ENCODE peak calls at places on chromosome X, in nine cellular contexts. B is RWPE2, G is epithelial cell of proximal tubule, D is AG04449, M is kidney, X is fibroblast of the aortic adventitia, A is natural killer cell, K is vagina, V is AG09309. W is an unnamed sample.

GRCh38 chrX:153539171-153539978 is 21.9 kb downstream of the ATP2B3 start:
- DNase-seq in B (no peak), G (no peak), D (no peak), M (peak), X (peak), A (peak), K (no peak), V (no peak), W (peak)

GRCh38 chrX:135421932-135422809 is at the start of gene SMIM10L2A:
- DNase-seq in B (no peak), G (no peak), D (no peak), M (peak), X (no peak), A (no peak), K (no peak), V (no peak), W (no peak)

GRCh38 chrX:66914082-66914481 is 275.2 kb upstream of the EDA2R start:
- DNase-seq in B (no peak), G (peak), D (no peak), M (no peak), X (no peak), A (no peak), K (no peak), V (no peak), W (no peak)

GRCh38 chrX:29858714-29859113 is 356.6 kb upstream of the MAGEB2 start:
- DNase-seq in B (no peak), G (no peak), D (no peak), M (no peak), X (peak), A (no peak), K (no peak), V (no peak), W (no peak)

GRCh38 chrX:67613366-67613765 is 69.5 kb downstream of the AR start:
- DNase-seq in B (no peak), G (no peak), D (no peak), M (no peak), X (no peak), A (no peak), K (no peak), V (no peak), W (no peak)

GRCh38 chrX:17643528-17643927 is 93.8 kb upstream of the SCML1 start:
- DNase-seq in B (no peak), G (no peak), D (no peak), M (no peak), X (no peak), A (no peak), K (no peak), V (no peak), W (no peak)

GRCh38 chrX:53362439-53362838 is 60.0 kb downstream of the SMC1A start:
- DNase-seq in B (no peak), G (no peak), D (no peak), M (no peak), X (no peak), A (no peak), K (no peak), V (no peak), W (no peak)

GRCh38 chrX:15953801-15954200 is 99.2 kb upstream of the AP1S2 start:
- DNase-seq in B (no peak), G (no peak), D (no peak), M (no peak), X (no peak), A (no peak), K (no peak), V (no peak), W (no peak)

GRCh38 chrX:68498044-68498507 is 775 bp upstream of the YIPF6 start:
- DNase-seq in B (no peak), G (no peak), D (no peak), M (no peak), X (no peak), A (no peak), K (no peak), V (no peak), W (no peak)

GRCh38 chrX:34805951-34806350 is 136.6 kb upstream of the FAM47B start:
- DNase-seq in B (no peak), G (no peak), D (no peak), M (no peak), X (no peak), A (no peak), K (no peak), V (no peak), W (no peak)

GRCh38 chrX:13069771-13070410 is 25.5 kb upstream of the FAM9C start:
- DNase-seq in B (no peak), G (no peak), D (no peak), M (no peak), X (no peak), A (no peak), K (no peak), V (no peak), W (no peak)

GRCh38 chrX:6226646-6227444 is 1.8 kb downstream of the NLGN4X start:
- DNase-seq in B (no peak), G (no peak), D (no peak), M (peak), X (no peak), A (no peak), K (no peak), V (no peak), W (peak)

GRCh38 chrX:111505783-111506182 is 5.7 kb upstream of the SERTM2 start:
- DNase-seq in B (no peak), G (no peak), D (no peak), M (no peak), X (no peak), A (no peak), K (no peak), V (no peak), W (no peak)

GRCh38 chrX:119410027-119410819 is 11.1 kb downstream of the SLC25A43 start:
- DNase-seq in B (peak), G (no peak), D (peak), M (no peak), X (peak), A (no peak), K (no peak), V (peak), W (no peak)

GRCh38 chrX:110454336-110454735 is 95.7 kb downstream of the RTL9 start:
- DNase-seq in B (no peak), G (no peak), D (no peak), M (no peak), X (no peak), A (no peak), K (no peak), V (no peak), W (no peak)

GRCh38 chrX:56762707-56763555 is 33.9 kb downstream of the NBDY start:
- DNase-seq in B (no peak), G (no peak), D (no peak), M (peak), X (no peak), A (no peak), K (peak), V (no peak), W (no peak)

GRCh38 chrX:43861750-43862149 is 20.5 kb downstream of the MAOB start:
- DNase-seq in B (no peak), G (peak), D (no peak), M (no peak), X (no peak), A (no peak), K (no peak), V (no peak), W (no peak)

GRCh38 chrX:18873189-18873791 is 110.6 kb downstream of the PHKA2 start:
- DNase-seq in B (no peak), G (no peak), D (no peak), M (no peak), X (peak), A (no peak), K (no peak), V (peak), W (no peak)

GRCh38 chrX:30489323-30489722 is 88.2 kb downstream of the TASL start:
- DNase-seq in B (no peak), G (no peak), D (no peak), M (no peak), X (no peak), A (no peak), K (no peak), V (no peak), W (no peak)

GRCh38 chrX:38654302-38654701 is 93.0 kb downstream of the TSPAN7 start:
- DNase-seq in B (no peak), G (no peak), D (no peak), M (no peak), X (peak), A (no peak), K (no peak), V (no peak), W (no peak)

GRCh38 chrX:70969635-70970481 is 39.0 kb upstream of the SLC7A3 start:
- DNase-seq in B (no peak), G (no peak), D (no peak), M (no peak), X (no peak), A (no peak), K (no peak), V (no peak), W (no peak)

GRCh38 chrX:22116585-22117546 is 84.7 kb downstream of the PHEX start:
- DNase-seq in B (no peak), G (no peak), D (no peak), M (no peak), X (no peak), A (no peak), K (no peak), V (no peak), W (no peak)

GRCh38 chrX:42615161-42615563 is 162.8 kb downstream of the PPP1R2C start:
- DNase-seq in B (no peak), G (no peak), D (no peak), M (no peak), X (no peak), A (no peak), K (no peak), V (no peak), W (no peak)

GRCh38 chrX:73855546-73855945 is 292.5 kb downstream of the CHIC1 start:
- DNase-seq in B (no peak), G (no peak), D (peak), M (no peak), X (peak), A (peak), K (no peak), V (peak), W (peak)

GRCh38 chrX:154458116-154458953 is at the start of gene PLXNA3:
- DNase-seq in B (no peak), G (no peak), D (no peak), M (no peak), X (no peak), A (peak), K (no peak), V (no peak), W (peak)

GRCh38 chrX:16797358-16797757 is 11.1 kb downstream of the TXLNG start:
- DNase-seq in B (no peak), G (no peak), D (no peak), M (no peak), X (peak), A (no peak), K (no peak), V (no peak), W (no peak)

GRCh38 chrX:136147966-136148365 is 633 bp downstream of the FHL1 start:
- DNase-seq in B (no peak), G (no peak), D (no peak), M (peak), X (no peak), A (no peak), K (no peak), V (no peak), W (no peak)

GRCh38 chrX:45322382-45322781 is 121.7 kb upstream of the DIPK2B start:
- DNase-seq in B (no peak), G (peak), D (peak), M (no peak), X (peak), A (no peak), K (no peak), V (peak), W (no peak)

GRCh38 chrX:51743179-51743957 is at the start of gene GSPT2:
- DNase-seq in B (peak), G (no peak), D (peak), M (peak), X (peak), A (peak), K (no peak), V (peak), W (peak)

GRCh38 chrX:113059714-113060113 is 219.1 kb upstream of the AMOT start:
- DNase-seq in B (no peak), G (no peak), D (no peak), M (no peak), X (no peak), A (no peak), K (no peak), V (no peak), W (no peak)

DNA sequence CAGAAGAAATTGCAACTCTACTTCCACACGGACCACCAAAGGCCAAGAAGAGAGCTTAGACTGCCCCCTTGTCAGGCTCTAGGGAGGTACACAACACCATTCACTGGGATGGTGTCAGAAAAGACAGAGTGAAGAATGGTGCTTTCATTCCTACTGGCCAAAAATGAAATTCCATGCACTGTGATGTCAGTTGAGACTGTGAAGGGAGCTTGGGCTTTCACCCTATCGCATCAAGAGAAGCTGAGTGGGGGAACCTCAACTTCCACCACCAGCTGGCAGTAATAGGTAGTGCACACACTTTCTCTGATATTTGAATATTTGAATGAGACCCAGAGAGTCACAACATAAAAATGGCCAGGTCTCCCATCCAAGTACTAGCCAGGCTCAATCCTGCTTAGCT is 65.9 kb downstream of the ZNF711 start:
- DNase-seq in B (no peak), G (no peak), D (no peak), M (no peak), X (no peak), A (no peak), K (no peak), V (no peak), W (no peak)
- TF ChIP-seq CTCF in B (no peak), G (peak), D (no peak), M (no peak), X (no peak), A (no peak), K (no peak), V (no peak), W (peak)

GRCh38 chrX:98379134-98379533 is 1495.4 kb downstream of the RPA4 start:
- DNase-seq in B (no peak), G (no peak), D (no peak), M (no peak), X (no peak), A (no peak), K (no peak), V (no peak), W (no peak)
- TF ChIP-seq CTCF in B (peak), G (no peak), D (no peak), M (no peak), X (no peak), A (no peak), K (no peak), V (no peak), W (peak)

DNA sequence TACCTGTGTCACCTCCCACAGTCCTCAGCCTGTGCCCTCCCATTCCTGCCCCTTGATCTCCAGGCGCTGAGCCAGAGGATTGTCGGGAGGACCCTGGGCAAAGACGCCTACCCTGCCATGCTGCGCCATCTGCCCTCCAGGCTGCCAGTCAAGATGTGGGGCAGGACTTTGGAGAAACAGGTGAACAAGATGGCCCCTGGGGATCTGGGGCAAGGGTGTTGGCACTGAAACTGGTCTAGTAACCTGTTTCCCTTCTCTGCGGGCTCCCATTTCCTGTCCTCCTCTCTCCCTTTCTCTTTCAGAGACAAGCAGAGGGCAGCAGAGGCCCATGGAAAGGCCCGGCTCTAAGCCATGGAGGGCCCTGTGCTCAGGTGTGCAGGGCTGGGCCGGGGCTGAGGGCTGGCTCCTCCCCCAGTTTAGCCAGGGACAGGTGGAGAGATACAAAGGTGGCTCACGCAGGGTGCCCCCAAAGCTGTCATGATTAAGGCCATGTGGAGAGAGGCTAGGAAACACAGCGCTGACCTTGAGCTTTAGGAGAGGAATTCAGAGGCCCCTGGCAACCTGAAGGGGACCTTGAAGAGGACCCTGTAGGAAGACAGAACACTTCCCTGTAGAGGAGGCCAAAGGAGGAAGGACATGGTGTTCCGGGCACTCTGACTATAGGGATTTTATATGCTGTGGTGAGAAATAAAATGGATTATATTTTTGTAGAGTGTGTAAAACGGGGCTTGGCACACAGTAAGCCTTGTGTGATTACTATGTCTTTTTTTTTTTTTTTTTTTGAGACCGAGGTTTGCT is at the start of gene GLOD5:
- DNase-seq in B (no peak), G (no peak), D (no peak), M (no peak), X (no peak), A (no peak), K (no peak), V (no peak), W (no peak)
- TF ChIP-seq CTCF in B (peak), G (peak), D (peak), M (peak), X (peak), A (no peak), K (no peak), V (peak), W (no peak)

DNA sequence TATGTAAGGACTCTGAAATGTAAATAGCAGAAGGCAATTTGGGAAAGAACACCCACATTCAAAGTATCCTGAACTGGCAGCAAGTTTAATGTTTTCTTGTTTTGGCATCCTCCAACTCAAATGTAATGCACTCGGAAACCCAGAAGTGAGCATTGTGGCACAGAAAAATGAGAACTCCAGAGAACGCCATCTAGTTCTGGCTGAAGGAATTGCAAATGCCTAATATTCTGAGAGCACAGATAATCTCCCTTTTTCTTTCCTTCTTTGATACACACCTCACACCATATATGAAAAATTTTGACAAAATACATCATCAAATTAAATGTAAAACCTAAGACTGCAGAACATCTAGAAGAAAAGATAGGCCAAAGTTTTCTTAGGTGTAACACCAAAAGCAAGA is 52.1 kb downstream of the PWWP3B start:
- DNase-seq in B (no peak), G (no peak), D (no peak), M (no peak), X (no peak), A (no peak), K (no peak), V (no peak), W (no peak)
- TF ChIP-seq CTCF in B (peak), G (peak), D (no peak), M (peak), X (peak), A (no peak), K (no peak), V (peak), W (peak)

GRCh38 chrX:130082244-130083106 is 27.8 kb downstream of the ELF4 start:
- DNase-seq in B (no peak), G (no peak), D (no peak), M (peak), X (peak), A (peak), K (no peak), V (no peak), W (no peak)
- TF ChIP-seq CTCF in B (no peak), G (no peak), D (peak), M (no peak), X (peak), A (peak), K (peak), V (no peak), W (no peak)

DNA sequence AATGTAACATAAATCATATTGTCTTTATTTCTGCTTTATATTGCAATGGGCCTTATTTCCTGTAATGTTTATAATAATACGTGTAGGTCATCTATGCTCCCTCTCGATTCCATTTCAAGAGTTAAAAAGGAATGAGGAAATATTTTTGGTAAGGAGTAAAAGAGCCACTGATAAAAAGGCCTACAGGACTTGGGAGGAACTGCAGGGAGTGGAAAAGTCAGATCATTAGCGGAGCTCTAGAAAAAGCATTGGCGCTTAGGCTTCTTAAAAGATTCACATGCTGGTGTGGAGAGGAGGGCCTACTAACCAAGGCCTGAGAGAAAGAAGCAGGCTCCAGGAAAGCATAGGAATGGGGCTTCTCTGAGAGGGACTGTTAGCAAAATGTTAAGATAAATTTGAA is 82.9 kb upstream of the PNPLA4 start:
- DNase-seq in B (no peak), G (no peak), D (no peak), M (no peak), X (no peak), A (no peak), K (no peak), V (no peak), W (no peak)
- TF ChIP-seq CTCF in B (no peak), G (peak), D (no peak), M (no peak), X (peak), A (no peak), K (no peak), V (no peak), W (peak)

DNA sequence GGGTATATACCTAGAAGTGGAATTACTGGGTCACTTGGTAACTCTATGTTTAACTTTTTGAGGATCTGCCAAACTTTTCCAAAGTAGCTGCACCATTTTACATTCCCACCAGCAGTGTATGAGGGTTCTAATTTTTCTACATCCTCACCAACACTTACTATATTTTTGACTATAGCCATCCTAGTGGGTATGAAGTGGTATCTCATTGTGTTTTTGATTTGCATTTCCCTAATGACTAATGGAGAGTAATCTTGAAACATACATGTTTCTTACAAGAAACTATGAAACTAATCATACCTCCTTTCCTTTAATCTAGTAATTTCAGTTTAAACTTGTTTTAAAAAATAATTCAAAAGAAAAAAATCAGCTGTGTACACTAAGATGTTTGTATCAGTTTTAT is 17.9 kb downstream of the BCLAF3 start:
- DNase-seq in B (no peak), G (no peak), D (no peak), M (no peak), X (no peak), A (no peak), K (no peak), V (no peak), W (no peak)
- TF ChIP-seq CTCF in B (no peak), G (no peak), D (no peak), M (no peak), X (no peak), A (no peak), K (no peak), V (no peak), W (no peak)

W was measured in neural crest cell.